ENCODE peak calls at places on chromosomes 6 and 20, in four cellular contexts. One of them, this sample, is unnamed.

GRCh38 chr6:134590449-134590848 is 272.5 kb upstream of the SGK1 start:
- DNase-seq in esophagus muscularis mucosa: no peak
- DNase-seq in omental fat pad: no peak
- DNase-seq in nephron progenitor cell: no peak
- DNase-seq in this sample: no peak

GRCh38 chr20:51759769-51760510 is 8.2 kb downstream of the ATP9A start:
- DNase-seq in esophagus muscularis mucosa: no peak
- DNase-seq in omental fat pad: no peak
- DNase-seq in nephron progenitor cell: no peak
- DNase-seq in this sample: no peak

GRCh38 chr20:36314734-36315544 is 8.8 kb downstream of the DLGAP4 start:
- DNase-seq in esophagus muscularis mucosa: no peak
- DNase-seq in omental fat pad: no peak
- DNase-seq in nephron progenitor cell: no peak
- DNase-seq in this sample: peak

GRCh38 chr6:165034271-165034741 is 275.1 kb downstream of the C6orf118 start:
- DNase-seq in esophagus muscularis mucosa: no peak
- DNase-seq in omental fat pad: no peak
- DNase-seq in nephron progenitor cell: no peak
- DNase-seq in this sample: no peak

GRCh38 chr6:169604076-169604475 is 97.8 kb downstream of the WDR27 start:
- DNase-seq in esophagus muscularis mucosa: no peak
- DNase-seq in omental fat pad: no peak
- DNase-seq in nephron progenitor cell: no peak
- DNase-seq in this sample: no peak

GRCh38 chr6:52423971-52424381 is 3.8 kb downstream of the EFHC1 start:
- DNase-seq in esophagus muscularis mucosa: no peak
- DNase-seq in omental fat pad: no peak
- DNase-seq in nephron progenitor cell: no peak
- DNase-seq in this sample: no peak

GRCh38 chr6:157025459-157025858 is 248.3 kb downstream of the ARID1B start:
- DNase-seq in esophagus muscularis mucosa: no peak
- DNase-seq in omental fat pad: no peak
- DNase-seq in nephron progenitor cell: no peak
- DNase-seq in this sample: no peak

GRCh38 chr6:69069881-69070280 is 434.8 kb downstream of the ADGRB3 start:
- DNase-seq in esophagus muscularis mucosa: no peak
- DNase-seq in omental fat pad: no peak
- DNase-seq in nephron progenitor cell: no peak
- DNase-seq in this sample: no peak

DNA sequence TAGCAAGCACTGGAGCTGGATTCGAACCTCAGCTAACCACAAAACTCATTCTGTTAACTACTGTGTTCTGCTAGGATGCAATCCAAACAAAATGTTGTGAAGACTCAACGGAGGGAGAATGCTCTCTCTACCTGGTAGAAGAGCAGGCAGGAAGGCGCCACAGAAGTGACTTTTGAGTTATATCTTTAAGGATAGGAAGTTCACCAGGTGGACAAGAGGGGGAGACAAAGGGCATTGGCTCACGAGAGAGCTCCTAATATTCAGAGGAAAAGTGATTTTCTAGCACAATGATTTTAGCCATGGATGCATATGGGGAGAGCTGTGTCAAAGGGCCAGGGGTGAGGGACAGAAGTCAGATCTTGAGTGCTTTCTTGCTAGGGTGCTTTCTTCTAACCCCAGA is 108.4 kb upstream of the MAFB start:
- DNase-seq in esophagus muscularis mucosa: no peak
- DNase-seq in omental fat pad: no peak
- DNase-seq in nephron progenitor cell: no peak
- DNase-seq in this sample: no peak
- TF ChIP-seq CTCF in esophagus muscularis mucosa: peak
- TF ChIP-seq CTCF in omental fat pad: no peak
- TF ChIP-seq CTCF in nephron progenitor cell: peak
- TF ChIP-seq CTCF in this sample: peak

DNA sequence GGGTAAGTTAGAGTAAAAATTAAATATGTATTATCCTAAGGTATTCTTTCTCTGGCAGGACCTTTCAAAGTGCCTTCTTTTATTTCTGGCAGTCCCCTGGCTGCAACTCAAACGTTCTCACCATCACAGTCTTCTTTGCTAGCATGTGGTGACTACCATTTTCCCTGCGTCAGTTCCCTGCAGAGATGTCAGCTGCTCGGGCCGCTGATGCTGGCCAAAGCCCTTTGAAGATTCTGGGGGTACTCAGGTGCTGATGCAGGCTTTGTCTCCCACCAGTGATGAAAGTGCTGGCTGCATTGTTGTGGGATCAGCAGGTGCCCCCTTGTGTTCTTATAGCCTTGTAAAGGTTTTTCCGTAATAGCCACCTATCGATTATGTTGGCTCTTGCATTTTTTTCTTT is 140.1 kb downstream of the BTBD3 start:
- DNase-seq in esophagus muscularis mucosa: no peak
- DNase-seq in omental fat pad: no peak
- DNase-seq in nephron progenitor cell: no peak
- DNase-seq in this sample: no peak
- TF ChIP-seq CTCF in esophagus muscularis mucosa: no peak
- TF ChIP-seq CTCF in omental fat pad: no peak
- TF ChIP-seq CTCF in nephron progenitor cell: no peak
- TF ChIP-seq CTCF in this sample: no peak

GRCh38 chr20:22974354-22974753 is 60.8 kb upstream of the SSTR4 start:
- DNase-seq in esophagus muscularis mucosa: no peak
- DNase-seq in omental fat pad: no peak
- DNase-seq in nephron progenitor cell: no peak
- DNase-seq in this sample: no peak
- TF ChIP-seq CTCF in esophagus muscularis mucosa: no peak
- TF ChIP-seq CTCF in omental fat pad: no peak
- TF ChIP-seq CTCF in nephron progenitor cell: peak
- TF ChIP-seq CTCF in this sample: peak

GRCh38 chr20:32603046-32603726 is 18.1 kb upstream of the NOL4L start:
- DNase-seq in esophagus muscularis mucosa: no peak
- DNase-seq in omental fat pad: no peak
- DNase-seq in nephron progenitor cell: no peak
- DNase-seq in this sample: no peak
- TF ChIP-seq CTCF in esophagus muscularis mucosa: no peak
- TF ChIP-seq CTCF in omental fat pad: no peak
- TF ChIP-seq CTCF in nephron progenitor cell: no peak
- TF ChIP-seq CTCF in this sample: no peak

GRCh38 chr20:46689082-46689753 is at the start of gene TP53RK:
- DNase-seq in esophagus muscularis mucosa: peak
- DNase-seq in omental fat pad: peak
- DNase-seq in nephron progenitor cell: peak
- DNase-seq in this sample: peak
- TF ChIP-seq CTCF in esophagus muscularis mucosa: peak
- TF ChIP-seq CTCF in omental fat pad: no peak
- TF ChIP-seq CTCF in nephron progenitor cell: peak
- TF ChIP-seq CTCF in this sample: peak

This sample was measured in mesothelial cell of epicardium.